ENCODE peak calls at places on chromosomes 16 and 17, in nine cellular contexts. One of them, this sample, is unnamed.
A peak's percentile ranks its signal among the peaks of the same experiment; 100 is the strongest.

GRCh38 chr17:78488867-78489634 is 88.1 kb downstream of the DNAH17 start:
- DNase-seq in spleen: no peak
- DNase-seq in RWPE1: no peak
- DNase-seq in transverse colon: no peak
- DNase-seq in A673: no peak
- DNase-seq in neural crest cell: no peak
- DNase-seq in ascending aorta: no peak
- DNase-seq in B cell: no peak
- DNase-seq in upper lobe of right lung: no peak
- DNase-seq in this sample: no peak

GRCh38 chr16:52547001-52547833 is at the start of gene TOX3:
- DNase-seq in ascending aorta: no peak
- DNase-seq in upper lobe of right lung: peak; percentile 65
- DNase-seq in transverse colon: peak; percentile 74
- DNase-seq in spleen: no peak
- DNase-seq in RWPE1: no peak
- DNase-seq in neural crest cell: peak; percentile 55
- DNase-seq in A673: peak; percentile 46
- DNase-seq in B cell: no peak
- DNase-seq in this sample: no peak

GRCh38 chr16:78551487-78552085 is 452.1 kb downstream of the WWOX start:
- DNase-seq in B cell: no peak
- DNase-seq in RWPE1: no peak
- DNase-seq in transverse colon: no peak
- DNase-seq in neural crest cell: no peak
- DNase-seq in upper lobe of right lung: no peak
- DNase-seq in ascending aorta: no peak
- DNase-seq in spleen: no peak
- DNase-seq in A673: no peak
- DNase-seq in this sample: no peak

GRCh38 chr17:71628306-71628705 is 492.5 kb upstream of the SOX9 start:
- DNase-seq in upper lobe of right lung: no peak
- DNase-seq in A673: no peak
- DNase-seq in RWPE1: no peak
- DNase-seq in ascending aorta: no peak
- DNase-seq in transverse colon: no peak
- DNase-seq in B cell: no peak
- DNase-seq in spleen: no peak
- DNase-seq in neural crest cell: no peak
- DNase-seq in this sample: no peak

GRCh38 chr17:76234354-76234679 is 6.0 kb downstream of the RNF157 start:
- DNase-seq in upper lobe of right lung: no peak
- DNase-seq in ascending aorta: no peak
- DNase-seq in neural crest cell: no peak
- DNase-seq in transverse colon: no peak
- DNase-seq in RWPE1: no peak
- DNase-seq in spleen: no peak
- DNase-seq in B cell: no peak
- DNase-seq in A673: no peak
- DNase-seq in this sample: no peak

GRCh38 chr17:4162775-4163498 is 19.9 kb downstream of the CYB5D2 start:
- DNase-seq in ascending aorta: no peak
- DNase-seq in upper lobe of right lung: no peak
- DNase-seq in spleen: no peak
- DNase-seq in transverse colon: no peak
- DNase-seq in neural crest cell: no peak
- DNase-seq in A673: no peak
- DNase-seq in RWPE1: no peak
- DNase-seq in B cell: no peak
- DNase-seq in this sample: no peak

GRCh38 chr17:3282901-3283300 is 15.3 kb downstream of the OR3A1 start:
- DNase-seq in spleen: no peak
- DNase-seq in RWPE1: no peak
- DNase-seq in upper lobe of right lung: no peak
- DNase-seq in transverse colon: no peak
- DNase-seq in B cell: no peak
- DNase-seq in ascending aorta: no peak
- DNase-seq in A673: no peak
- DNase-seq in neural crest cell: no peak
- DNase-seq in this sample: no peak

GRCh38 chr16:84503751-84504395 is 586 bp downstream of the MEAK7 start:
- DNase-seq in B cell: no peak
- DNase-seq in neural crest cell: no peak
- DNase-seq in A673: no peak
- DNase-seq in RWPE1: peak; percentile 70
- DNase-seq in upper lobe of right lung: peak; percentile 62
- DNase-seq in transverse colon: no peak
- DNase-seq in spleen: peak; percentile 77
- DNase-seq in ascending aorta: no peak
- DNase-seq in this sample: no peak

GRCh38 chr17:31318298-31319190 is 2.9 kb downstream of the EVI2A start:
- DNase-seq in transverse colon: peak; percentile 46
- DNase-seq in spleen: peak; percentile 63
- DNase-seq in B cell: peak; percentile 63
- DNase-seq in neural crest cell: no peak
- DNase-seq in RWPE1: peak; percentile 25
- DNase-seq in A673: no peak
- DNase-seq in upper lobe of right lung: no peak
- DNase-seq in ascending aorta: no peak
- DNase-seq in this sample: no peak

GRCh38 chr16:78240459-78241222 is 141.2 kb downstream of the WWOX start:
- DNase-seq in ascending aorta: no peak
- DNase-seq in RWPE1: peak; percentile 35
- DNase-seq in B cell: no peak
- DNase-seq in neural crest cell: no peak
- DNase-seq in A673: no peak
- DNase-seq in upper lobe of right lung: no peak
- DNase-seq in spleen: no peak
- DNase-seq in transverse colon: no peak
- DNase-seq in this sample: peak; percentile 58

GRCh38 chr17:44204453-44204882 is 4.8 kb upstream of the ATXN7L3 start:
- DNase-seq in spleen: no peak
- DNase-seq in ascending aorta: no peak
- DNase-seq in neural crest cell: no peak
- DNase-seq in upper lobe of right lung: no peak
- DNase-seq in RWPE1: peak; percentile 57
- DNase-seq in transverse colon: no peak
- DNase-seq in A673: no peak
- DNase-seq in B cell: no peak
- DNase-seq in this sample: no peak

GRCh38 chr16:57528499-57529323 is 7.7 kb downstream of the CCDC102A start:
- DNase-seq in B cell: peak; percentile 5
- DNase-seq in upper lobe of right lung: peak; percentile 61
- DNase-seq in spleen: peak; percentile 78
- DNase-seq in RWPE1: no peak
- DNase-seq in neural crest cell: no peak
- DNase-seq in A673: no peak
- DNase-seq in ascending aorta: no peak
- DNase-seq in transverse colon: peak; percentile 78
- DNase-seq in this sample: no peak

GRCh38 chr16:57471209-57471608 is 8.7 kb downstream of the POLR2C start:
- DNase-seq in neural crest cell: no peak
- DNase-seq in RWPE1: no peak
- DNase-seq in spleen: no peak
- DNase-seq in A673: no peak
- DNase-seq in transverse colon: no peak
- DNase-seq in upper lobe of right lung: no peak
- DNase-seq in B cell: no peak
- DNase-seq in ascending aorta: no peak
- DNase-seq in this sample: no peak

GRCh38 chr17:6323626-6324356 is 111.1 kb downstream of the AIPL1 start:
- DNase-seq in A673: peak; percentile 6
- DNase-seq in B cell: no peak
- DNase-seq in RWPE1: peak; percentile 41
- DNase-seq in spleen: no peak
- DNase-seq in ascending aorta: no peak
- DNase-seq in transverse colon: no peak
- DNase-seq in upper lobe of right lung: no peak
- DNase-seq in neural crest cell: no peak
- DNase-seq in this sample: no peak

GRCh38 chr17:72538921-72539352 is 418.1 kb downstream of the SOX9 start:
- DNase-seq in ascending aorta: no peak
- DNase-seq in neural crest cell: peak; percentile 16
- DNase-seq in RWPE1: no peak
- DNase-seq in upper lobe of right lung: no peak
- DNase-seq in spleen: no peak
- DNase-seq in B cell: no peak
- DNase-seq in A673: no peak
- DNase-seq in transverse colon: peak; percentile 31
- DNase-seq in this sample: no peak

GRCh38 chr16:55292491-55292890 is 31.5 kb upstream of the IRX6 start:
- DNase-seq in neural crest cell: no peak
- DNase-seq in RWPE1: no peak
- DNase-seq in transverse colon: no peak
- DNase-seq in spleen: no peak
- DNase-seq in B cell: no peak
- DNase-seq in A673: no peak
- DNase-seq in ascending aorta: no peak
- DNase-seq in upper lobe of right lung: no peak
- DNase-seq in this sample: no peak

GRCh38 chr17:77968788-77969187 is 10.3 kb downstream of the TNRC6C start:
- DNase-seq in B cell: no peak
- DNase-seq in RWPE1: no peak
- DNase-seq in transverse colon: no peak
- DNase-seq in neural crest cell: no peak
- DNase-seq in A673: no peak
- DNase-seq in spleen: no peak
- DNase-seq in upper lobe of right lung: no peak
- DNase-seq in ascending aorta: no peak
- DNase-seq in this sample: peak; percentile 20

GRCh38 chr16:17194190-17194780 is 276.5 kb downstream of the XYLT1 start:
- DNase-seq in neural crest cell: peak; percentile 53
- DNase-seq in ascending aorta: no peak
- DNase-seq in A673: peak; percentile 9
- DNase-seq in B cell: peak; percentile 60
- DNase-seq in RWPE1: no peak
- DNase-seq in spleen: peak; percentile 86
- DNase-seq in transverse colon: peak; percentile 65
- DNase-seq in upper lobe of right lung: peak; percentile 76
- DNase-seq in this sample: peak; percentile 14

GRCh38 chr16:85514601-85515318 is 98.4 kb upstream of the GSE1 start:
- DNase-seq in B cell: no peak
- DNase-seq in neural crest cell: no peak
- DNase-seq in RWPE1: peak; percentile 92
- DNase-seq in ascending aorta: peak; percentile 35
- DNase-seq in spleen: no peak
- DNase-seq in A673: peak; percentile 88
- DNase-seq in upper lobe of right lung: peak; percentile 87
- DNase-seq in transverse colon: peak; percentile 56
- DNase-seq in this sample: peak; percentile 56

GRCh38 chr17:794876-795275 is 12.7 kb downstream of the MRM3 start:
- DNase-seq in RWPE1: peak; percentile 49
- DNase-seq in ascending aorta: no peak
- DNase-seq in A673: peak; percentile 88
- DNase-seq in spleen: peak; percentile 88
- DNase-seq in B cell: no peak
- DNase-seq in neural crest cell: peak; percentile 70
- DNase-seq in upper lobe of right lung: peak; percentile 84
- DNase-seq in transverse colon: peak; percentile 80
- DNase-seq in this sample: peak; percentile 89

DNA sequence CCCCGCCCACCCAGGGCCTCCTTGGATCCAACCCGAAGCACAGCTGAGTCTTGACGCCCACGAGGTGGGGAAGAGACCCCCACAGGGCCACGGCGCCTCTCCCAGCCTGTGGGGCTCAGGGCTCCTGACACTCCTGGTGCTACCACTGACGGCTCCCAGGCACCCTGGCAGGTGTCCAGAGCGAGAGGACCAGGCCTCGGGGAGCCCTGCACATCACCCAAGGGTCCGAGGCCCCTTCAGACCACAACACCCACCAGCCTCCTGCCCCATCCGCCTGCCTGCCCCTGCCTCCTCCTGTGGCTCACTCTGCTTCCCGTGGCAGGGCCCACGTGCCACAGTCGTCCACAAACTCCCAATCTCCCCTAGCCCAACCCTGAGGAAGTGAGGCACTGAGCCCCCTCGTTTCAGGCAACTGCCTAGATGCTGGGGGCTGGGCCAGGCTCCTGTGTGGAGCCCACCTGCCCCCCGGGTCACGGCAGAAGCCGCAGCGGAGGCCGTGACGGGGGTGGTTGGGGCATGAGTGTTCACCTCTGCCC is 28.3 kb upstream of the AATK start:
- DNase-seq in B cell: no peak
- DNase-seq in transverse colon: no peak
- DNase-seq in A673: no peak
- DNase-seq in neural crest cell: no peak
- DNase-seq in spleen: no peak
- DNase-seq in RWPE1: no peak
- DNase-seq in upper lobe of right lung: no peak
- DNase-seq in ascending aorta: no peak
- DNase-seq in this sample: no peak
- TF ChIP-seq CTCF in B cell: no peak
- TF ChIP-seq CTCF in transverse colon: no peak
- TF ChIP-seq CTCF in A673: no peak
- TF ChIP-seq CTCF in neural crest cell: no peak
- TF ChIP-seq CTCF in spleen: no peak
- TF ChIP-seq CTCF in RWPE1: no peak
- TF ChIP-seq CTCF in upper lobe of right lung: no peak
- TF ChIP-seq CTCF in ascending aorta: no peak
- TF ChIP-seq CTCF in this sample: no peak

GRCh38 chr16:48526958-48527331 is 83.0 kb downstream of the N4BP1 start:
- DNase-seq in ascending aorta: no peak
- DNase-seq in RWPE1: no peak
- DNase-seq in upper lobe of right lung: peak; percentile 22
- DNase-seq in neural crest cell: no peak
- DNase-seq in A673: no peak
- DNase-seq in transverse colon: no peak
- DNase-seq in spleen: peak; percentile 55
- DNase-seq in B cell: no peak
- DNase-seq in this sample: no peak
- TF ChIP-seq CTCF in ascending aorta: no peak
- TF ChIP-seq CTCF in RWPE1: no peak
- TF ChIP-seq CTCF in upper lobe of right lung: no peak
- TF ChIP-seq CTCF in neural crest cell: no peak
- TF ChIP-seq CTCF in A673: no peak
- TF ChIP-seq CTCF in transverse colon: no peak
- TF ChIP-seq CTCF in spleen: no peak
- TF ChIP-seq CTCF in B cell: no peak
- TF ChIP-seq CTCF in this sample: no peak

GRCh38 chr17:66371561-66371960 is 69.1 kb downstream of the PRKCA start:
- DNase-seq in spleen: no peak
- DNase-seq in A673: no peak
- DNase-seq in B cell: no peak
- DNase-seq in upper lobe of right lung: no peak
- DNase-seq in RWPE1: no peak
- DNase-seq in neural crest cell: no peak
- DNase-seq in transverse colon: no peak
- DNase-seq in ascending aorta: no peak
- DNase-seq in this sample: no peak
- TF ChIP-seq CTCF in spleen: no peak
- TF ChIP-seq CTCF in A673: no peak
- TF ChIP-seq CTCF in B cell: no peak
- TF ChIP-seq CTCF in upper lobe of right lung: no peak
- TF ChIP-seq CTCF in RWPE1: no peak
- TF ChIP-seq CTCF in neural crest cell: no peak
- TF ChIP-seq CTCF in transverse colon: no peak
- TF ChIP-seq CTCF in ascending aorta: no peak
- TF ChIP-seq CTCF in this sample: no peak

DNA sequence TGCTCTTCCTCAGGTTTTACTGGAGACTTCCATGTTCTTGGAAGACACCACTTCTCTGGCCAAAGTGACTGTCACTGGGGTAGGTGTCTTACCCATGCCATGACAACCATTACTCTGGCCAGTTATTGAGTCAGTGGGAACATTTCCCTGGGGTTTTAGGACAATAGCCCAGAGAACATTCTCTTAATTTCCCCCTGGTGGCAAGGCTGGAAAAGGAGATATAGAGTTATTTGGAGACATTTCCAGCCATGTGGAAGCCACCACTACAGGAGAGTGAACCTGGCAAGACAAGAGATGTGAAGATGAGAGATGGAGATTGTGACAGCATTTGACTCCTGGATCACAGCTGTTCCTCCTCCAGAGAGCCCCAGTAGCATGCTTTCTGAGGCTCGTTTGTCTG is 106.2 kb downstream of the CDK5R1 start:
- DNase-seq in upper lobe of right lung: no peak
- DNase-seq in ascending aorta: no peak
- DNase-seq in spleen: no peak
- DNase-seq in A673: no peak
- DNase-seq in RWPE1: no peak
- DNase-seq in neural crest cell: no peak
- DNase-seq in transverse colon: no peak
- DNase-seq in B cell: no peak
- DNase-seq in this sample: no peak
- TF ChIP-seq CTCF in upper lobe of right lung: no peak
- TF ChIP-seq CTCF in ascending aorta: no peak
- TF ChIP-seq CTCF in spleen: no peak
- TF ChIP-seq CTCF in A673: no peak
- TF ChIP-seq CTCF in RWPE1: no peak
- TF ChIP-seq CTCF in neural crest cell: no peak
- TF ChIP-seq CTCF in transverse colon: no peak
- TF ChIP-seq CTCF in B cell: no peak
- TF ChIP-seq CTCF in this sample: no peak

This sample was measured in prostate gland.